ENCODE peak calls at places on chromosomes 13 and 19, in six cellular contexts. One of them, this sample, is unnamed.
A peak's percentile ranks its signal among the peaks of the same experiment; 100 is the strongest.

GRCh38 chr19:6402834-6403608 is 10.1 kb upstream of the GTF2F1 start:
- DNase-seq in tibial nerve: no peak
- DNase-seq in CD8-positive, alpha-beta T cell: no peak
- DNase-seq in heart right ventricle: no peak
- DNase-seq in heart left ventricle: no peak
- DNase-seq in left ventricle myocardium inferior: no peak
- DNase-seq in this sample: no peak

GRCh38 chr13:44755872-44756271 is 179.7 kb upstream of the TSC22D1 start:
- DNase-seq in tibial nerve: no peak
- DNase-seq in CD8-positive, alpha-beta T cell: no peak
- DNase-seq in heart right ventricle: no peak
- DNase-seq in heart left ventricle: no peak
- DNase-seq in left ventricle myocardium inferior: no peak
- DNase-seq in this sample: no peak

GRCh38 chr13:97030705-97031452 is 36.6 kb upstream of the OXGR1 start:
- DNase-seq in tibial nerve: no peak
- DNase-seq in CD8-positive, alpha-beta T cell: no peak
- DNase-seq in heart right ventricle: no peak
- DNase-seq in heart left ventricle: no peak
- DNase-seq in left ventricle myocardium inferior: no peak
- DNase-seq in this sample: no peak

GRCh38 chr13:90868321-90868920 is 479.1 kb upstream of the MIR17HG start:
- DNase-seq in tibial nerve: peak; percentile 44
- DNase-seq in CD8-positive, alpha-beta T cell: no peak
- DNase-seq in heart right ventricle: no peak
- DNase-seq in heart left ventricle: no peak
- DNase-seq in left ventricle myocardium inferior: no peak
- DNase-seq in this sample: no peak

GRCh38 chr13:97395437-97396136 is 38.4 kb upstream of the RAP2A start:
- DNase-seq in tibial nerve: no peak
- DNase-seq in CD8-positive, alpha-beta T cell: no peak
- DNase-seq in heart right ventricle: no peak
- DNase-seq in heart left ventricle: no peak
- DNase-seq in left ventricle myocardium inferior: no peak
- DNase-seq in this sample: no peak

GRCh38 chr19:2887391-2887914 is 13.3 kb upstream of the ZNF57 start:
- DNase-seq in tibial nerve: peak; percentile 19
- DNase-seq in CD8-positive, alpha-beta T cell: peak; percentile 18
- DNase-seq in heart right ventricle: no peak
- DNase-seq in heart left ventricle: no peak
- DNase-seq in left ventricle myocardium inferior: no peak
- DNase-seq in this sample: peak; percentile 56

GRCh38 chr19:40596608-40597328 is 4.4 kb upstream of the LTBP4 start:
- DNase-seq in tibial nerve: no peak
- DNase-seq in CD8-positive, alpha-beta T cell: no peak
- DNase-seq in heart right ventricle: peak; percentile 69
- DNase-seq in heart left ventricle: peak; percentile 67
- DNase-seq in left ventricle myocardium inferior: peak; percentile 64
- DNase-seq in this sample: peak; percentile 89

GRCh38 chr19:40466219-40467006 is at the start of gene SPTBN4:
- DNase-seq in tibial nerve: peak; percentile 21
- DNase-seq in CD8-positive, alpha-beta T cell: peak; percentile 68
- DNase-seq in heart right ventricle: peak; percentile 41
- DNase-seq in heart left ventricle: peak; percentile 21
- DNase-seq in left ventricle myocardium inferior: no peak
- DNase-seq in this sample: peak; percentile 58

GRCh38 chr19:1863638-1864479 is 480 bp upstream of the KLF16 start:
- DNase-seq in tibial nerve: peak; percentile 72
- DNase-seq in CD8-positive, alpha-beta T cell: peak; percentile 91
- DNase-seq in heart right ventricle: peak; percentile 91
- DNase-seq in heart left ventricle: peak; percentile 93
- DNase-seq in left ventricle myocardium inferior: peak; percentile 91
- DNase-seq in this sample: peak; percentile 97

GRCh38 chr13:71156550-71156949 is 710.5 kb downstream of the DACH1 start:
- DNase-seq in tibial nerve: no peak
- DNase-seq in CD8-positive, alpha-beta T cell: no peak
- DNase-seq in heart right ventricle: no peak
- DNase-seq in heart left ventricle: no peak
- DNase-seq in left ventricle myocardium inferior: no peak
- DNase-seq in this sample: no peak

GRCh38 chr19:19347401-19347800 is 26.8 kb downstream of the MAU2 start:
- DNase-seq in tibial nerve: no peak
- DNase-seq in CD8-positive, alpha-beta T cell: no peak
- DNase-seq in heart right ventricle: no peak
- DNase-seq in heart left ventricle: no peak
- DNase-seq in left ventricle myocardium inferior: no peak
- DNase-seq in this sample: no peak

GRCh38 chr13:45047394-45048328 is 58.3 kb downstream of the GPALPP1 start:
- DNase-seq in tibial nerve: peak; percentile 79
- DNase-seq in CD8-positive, alpha-beta T cell: peak; percentile 76
- DNase-seq in heart right ventricle: peak; percentile 44
- DNase-seq in heart left ventricle: peak; percentile 71
- DNase-seq in left ventricle myocardium inferior: peak; percentile 66
- DNase-seq in this sample: peak; percentile 92

GRCh38 chr19:43763473-43763939 is 8.7 kb upstream of the SMG9 start:
- DNase-seq in tibial nerve: no peak
- DNase-seq in CD8-positive, alpha-beta T cell: no peak
- DNase-seq in heart right ventricle: no peak
- DNase-seq in heart left ventricle: no peak
- DNase-seq in left ventricle myocardium inferior: no peak
- DNase-seq in this sample: no peak

GRCh38 chr13:98089246-98089645 is 53.6 kb upstream of the FARP1 start:
- DNase-seq in tibial nerve: no peak
- DNase-seq in CD8-positive, alpha-beta T cell: no peak
- DNase-seq in heart right ventricle: no peak
- DNase-seq in heart left ventricle: no peak
- DNase-seq in left ventricle myocardium inferior: no peak
- DNase-seq in this sample: no peak

GRCh38 chr13:47334173-47334572 is 437.3 kb upstream of the HTR2A start:
- DNase-seq in tibial nerve: no peak
- DNase-seq in CD8-positive, alpha-beta T cell: no peak
- DNase-seq in heart right ventricle: no peak
- DNase-seq in heart left ventricle: no peak
- DNase-seq in left ventricle myocardium inferior: no peak
- DNase-seq in this sample: no peak

GRCh38 chr19:788821-789472 is 8.3 kb upstream of the PTBP1 start:
- DNase-seq in tibial nerve: no peak
- DNase-seq in CD8-positive, alpha-beta T cell: no peak
- DNase-seq in heart right ventricle: no peak
- DNase-seq in heart left ventricle: no peak
- DNase-seq in left ventricle myocardium inferior: no peak
- DNase-seq in this sample: peak; percentile 82
- H3K4me3 ChIP-seq in tibial nerve: no peak overlapping the region
- H3K4me3 ChIP-seq in CD8-positive, alpha-beta T cell: no peak overlapping the region
- H3K4me3 ChIP-seq in heart right ventricle: peak overlapping the region; percentile 16
- H3K4me3 ChIP-seq in heart left ventricle: peak overlapping the region; percentile 15
- H3K4me3 ChIP-seq in left ventricle myocardium inferior: peak overlapping the region; percentile 42
- H3K4me3 ChIP-seq in this sample: no peak overlapping the region

DNA sequence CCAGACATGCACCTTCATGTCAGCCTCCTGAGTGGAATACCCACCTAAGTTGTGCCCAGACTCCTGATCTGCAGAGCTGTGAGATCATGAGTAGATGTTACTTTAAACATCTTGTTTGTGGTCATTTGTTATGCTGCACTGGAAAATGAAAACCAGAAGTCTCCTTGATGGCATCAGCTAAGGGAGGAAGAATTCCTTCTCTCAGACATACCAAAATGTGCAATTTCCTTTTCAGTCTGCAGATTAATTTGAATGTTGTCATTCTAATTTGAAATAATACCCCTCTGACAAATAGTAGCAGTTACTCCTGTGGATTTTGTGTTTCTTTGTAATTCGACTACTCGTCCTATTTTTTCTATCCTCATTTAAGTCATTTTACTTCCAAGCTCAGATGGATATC is 59.3 kb downstream of the ITGBL1 start:
- DNase-seq in tibial nerve: no peak
- DNase-seq in CD8-positive, alpha-beta T cell: no peak
- DNase-seq in heart right ventricle: no peak
- DNase-seq in heart left ventricle: no peak
- DNase-seq in left ventricle myocardium inferior: no peak
- DNase-seq in this sample: no peak
- H3K36me3 ChIP-seq in tibial nerve: no peaks in the 10 kb centered on the region
- H3K36me3 ChIP-seq in CD8-positive, alpha-beta T cell: no peaks in the 10 kb centered on the region
- H3K36me3 ChIP-seq in heart right ventricle: no peaks in the 10 kb centered on the region
- H3K36me3 ChIP-seq in heart left ventricle: no peaks in the 10 kb centered on the region
- H3K36me3 ChIP-seq in left ventricle myocardium inferior: no peaks in the 10 kb centered on the region
- H3K36me3 ChIP-seq in this sample: no peaks in the 10 kb centered on the region

GRCh38 chr19:29092712-29093552 is 120.0 kb downstream of the UQCRFS1 start:
- DNase-seq in tibial nerve: no peak
- DNase-seq in CD8-positive, alpha-beta T cell: no peak
- DNase-seq in heart right ventricle: no peak
- DNase-seq in heart left ventricle: no peak
- DNase-seq in left ventricle myocardium inferior: no peak
- DNase-seq in this sample: no peak

GRCh38 chr19:29098863-29099481 is 114.0 kb downstream of the UQCRFS1 start:
- DNase-seq in tibial nerve: peak; percentile 64
- DNase-seq in CD8-positive, alpha-beta T cell: no peak
- DNase-seq in heart right ventricle: peak; percentile 36
- DNase-seq in heart left ventricle: peak; percentile 42
- DNase-seq in left ventricle myocardium inferior: peak; percentile 57
- DNase-seq in this sample: no peak

GRCh38 chr19:29093553-29093908 is 119.4 kb downstream of the UQCRFS1 start:
- DNase-seq in tibial nerve: no peak
- DNase-seq in CD8-positive, alpha-beta T cell: no peak
- DNase-seq in heart right ventricle: no peak
- DNase-seq in heart left ventricle: no peak
- DNase-seq in left ventricle myocardium inferior: no peak
- DNase-seq in this sample: no peak

DNA sequence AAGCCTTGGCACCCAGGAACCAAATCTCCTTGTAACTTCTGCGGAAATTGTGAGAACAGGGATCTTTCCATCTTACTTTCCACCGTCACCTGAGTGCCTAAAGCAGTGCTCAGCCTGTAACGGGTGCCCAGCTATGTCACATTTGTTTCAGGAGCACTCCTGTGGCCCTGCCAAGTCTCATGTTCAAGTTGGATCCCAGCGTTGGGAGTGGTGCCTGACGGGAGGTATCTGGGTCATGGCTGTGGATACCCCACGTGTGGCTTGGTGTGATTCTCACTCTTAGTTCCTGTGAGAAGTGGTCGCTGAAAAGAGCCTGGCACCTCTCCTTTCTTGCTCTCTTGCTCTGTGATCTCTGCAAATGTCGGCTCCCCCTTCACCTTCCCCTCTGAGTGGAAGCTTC is 114.9 kb downstream of the UQCRFS1 start:
- DNase-seq in tibial nerve: no peak
- DNase-seq in CD8-positive, alpha-beta T cell: no peak
- DNase-seq in heart right ventricle: no peak
- DNase-seq in heart left ventricle: no peak
- DNase-seq in left ventricle myocardium inferior: no peak
- DNase-seq in this sample: no peak
- H3K27me3 ChIP-seq in tibial nerve: no peaks in the 10 kb centered on the region
- H3K27me3 ChIP-seq in CD8-positive, alpha-beta T cell: no peaks in the 10 kb centered on the region
- H3K27me3 ChIP-seq in heart right ventricle: peaks cover 6% of the 10 kb centered on the region
- H3K27me3 ChIP-seq in heart left ventricle: no peaks in the 10 kb centered on the region
- H3K27me3 ChIP-seq in left ventricle myocardium inferior: peaks cover 45% of the 10 kb centered on the region
- H3K27me3 ChIP-seq in this sample: peaks cover 5% of the 10 kb centered on the region

GRCh38 chr13:50592412-50593145 is 250.9 kb downstream of the DLEU7 start:
- DNase-seq in tibial nerve: no peak
- DNase-seq in CD8-positive, alpha-beta T cell: no peak
- DNase-seq in heart right ventricle: no peak
- DNase-seq in heart left ventricle: no peak
- DNase-seq in left ventricle myocardium inferior: no peak
- DNase-seq in this sample: no peak
- H3K4me3 ChIP-seq in tibial nerve: no peak overlapping the region
- H3K4me3 ChIP-seq in CD8-positive, alpha-beta T cell: no peak overlapping the region
- H3K4me3 ChIP-seq in heart right ventricle: no peak overlapping the region
- H3K4me3 ChIP-seq in heart left ventricle: no peak overlapping the region
- H3K4me3 ChIP-seq in left ventricle myocardium inferior: no peak overlapping the region
- H3K4me3 ChIP-seq in this sample: no peak overlapping the region

GRCh38 chr19:54429176-54429495 is 13.9 kb downstream of the TTYH1 start:
- DNase-seq in tibial nerve: no peak
- DNase-seq in CD8-positive, alpha-beta T cell: no peak
- DNase-seq in heart right ventricle: no peak
- DNase-seq in heart left ventricle: no peak
- DNase-seq in left ventricle myocardium inferior: no peak
- DNase-seq in this sample: peak; percentile 43
- H3K36me3 ChIP-seq in tibial nerve: no peaks in the 10 kb centered on the region
- H3K36me3 ChIP-seq in CD8-positive, alpha-beta T cell: no peaks in the 10 kb centered on the region
- H3K36me3 ChIP-seq in heart right ventricle: no peaks in the 10 kb centered on the region
- H3K36me3 ChIP-seq in heart left ventricle: no peaks in the 10 kb centered on the region
- H3K36me3 ChIP-seq in left ventricle myocardium inferior: no peaks in the 10 kb centered on the region
- H3K36me3 ChIP-seq in this sample: no peaks in the 10 kb centered on the region

GRCh38 chr19:12842511-12842910 is 4.2 kb downstream of the MAST1 start:
- DNase-seq in tibial nerve: no peak
- DNase-seq in CD8-positive, alpha-beta T cell: no peak
- DNase-seq in heart right ventricle: no peak
- DNase-seq in heart left ventricle: no peak
- DNase-seq in left ventricle myocardium inferior: no peak
- DNase-seq in this sample: no peak
- H3K27me3 ChIP-seq in tibial nerve: peaks cover 86% of the 10 kb centered on the region
- H3K27me3 ChIP-seq in CD8-positive, alpha-beta T cell: peaks cover 32% of the 10 kb centered on the region
- H3K27me3 ChIP-seq in heart right ventricle: peaks cover 98% of the 10 kb centered on the region
- H3K27me3 ChIP-seq in heart left ventricle: peaks cover 26% of the 10 kb centered on the region
- H3K27me3 ChIP-seq in left ventricle myocardium inferior: peaks cover 96% of the 10 kb centered on the region
- H3K27me3 ChIP-seq in this sample: peaks cover 19% of the 10 kb centered on the region

GRCh38 chr13:52450793-52451116 is 321 bp upstream of the VPS36 start:
- DNase-seq in tibial nerve: no peak
- DNase-seq in CD8-positive, alpha-beta T cell: no peak
- DNase-seq in heart right ventricle: no peak
- DNase-seq in heart left ventricle: no peak
- DNase-seq in left ventricle myocardium inferior: no peak
- DNase-seq in this sample: no peak
- H3K4me3 ChIP-seq in tibial nerve: peak overlapping the region; percentile 79
- H3K4me3 ChIP-seq in CD8-positive, alpha-beta T cell: no peak overlapping the region
- H3K4me3 ChIP-seq in heart right ventricle: peak overlapping the region; percentile 82
- H3K4me3 ChIP-seq in heart left ventricle: peak overlapping the region; percentile 77
- H3K4me3 ChIP-seq in left ventricle myocardium inferior: peak overlapping the region; percentile 95
- H3K4me3 ChIP-seq in this sample: peak overlapping the region; percentile 94

DNA sequence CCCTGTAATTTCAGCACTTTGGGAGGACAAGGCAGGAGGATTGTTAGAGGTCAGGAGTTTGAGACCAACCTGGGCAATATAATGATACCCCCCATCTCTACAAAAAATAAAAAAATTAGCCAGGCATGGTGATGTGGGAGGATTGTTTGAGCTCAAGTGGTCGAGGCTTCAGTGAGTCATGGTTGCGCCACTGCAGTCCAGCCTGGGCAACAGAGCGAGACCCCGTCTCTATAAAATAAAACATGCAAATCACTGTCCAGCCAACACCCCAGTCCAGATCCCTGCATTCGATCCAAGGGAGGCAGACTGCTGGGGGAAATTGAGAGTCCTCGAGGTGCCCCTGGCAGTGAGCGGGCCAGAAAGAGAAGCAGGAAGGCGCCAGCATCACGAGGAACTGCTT is 7.0 kb downstream of the CYTH2 start:
- DNase-seq in tibial nerve: no peak
- DNase-seq in CD8-positive, alpha-beta T cell: no peak
- DNase-seq in heart right ventricle: no peak
- DNase-seq in heart left ventricle: no peak
- DNase-seq in left ventricle myocardium inferior: no peak
- DNase-seq in this sample: no peak
- H3K36me3 ChIP-seq in tibial nerve: peaks cover 32% of the 10 kb centered on the region
- H3K36me3 ChIP-seq in CD8-positive, alpha-beta T cell: peaks cover 25% of the 10 kb centered on the region
- H3K36me3 ChIP-seq in heart right ventricle: peaks cover 73% of the 10 kb centered on the region
- H3K36me3 ChIP-seq in heart left ventricle: peaks cover 79% of the 10 kb centered on the region
- H3K36me3 ChIP-seq in left ventricle myocardium inferior: peaks cover 80% of the 10 kb centered on the region
- H3K36me3 ChIP-seq in this sample: peaks cover 82% of the 10 kb centered on the region

This sample was measured in endodermal cell.